ENCODE peak calls at places on chromosomes 6 and 20, in six cellular contexts. B, C, P, F, M and H are unnamed samples.

GRCh38 chr6:135853986-135854385 is 2.5 kb downstream of the PDE7B start:
- DNase-seq in B (no peak), C (peak), P (no peak), F (no peak), M (no peak), H (peak)

GRCh38 chr6:104682722-104683643 is 176.7 kb downstream of the HACE1 start:
- DNase-seq in B (no peak), C (peak), P (peak), F (peak), M (peak), H (peak)

GRCh38 chr6:1915226-1915625 is 305.5 kb downstream of the FOXC1 start:
- DNase-seq in B (no peak), C (no peak), P (no peak), F (no peak), M (no peak), H (no peak)

GRCh38 chr6:87932361-87932760 is 115.3 kb upstream of the SPACA1 start:
- DNase-seq in B (no peak), C (no peak), P (peak), F (no peak), M (no peak), H (no peak)

GRCh38 chr6:81450180-81450579 is 302.3 kb downstream of the TENT5A start:
- DNase-seq in B (no peak), C (peak), P (no peak), F (no peak), M (peak), H (peak)

GRCh38 chr6:84052204-84052882 is 18.8 kb downstream of the MRAP2 start:
- DNase-seq in B (no peak), C (peak), P (peak), F (no peak), M (peak), H (peak)

GRCh38 chr20:1327827-1328679 is 886 bp downstream of the SDCBP2 start:
- DNase-seq in B (no peak), C (no peak), P (no peak), F (no peak), M (peak), H (no peak)

GRCh38 chr6:127914240-127914639 is 13.4 kb upstream of the THEMIS start:
- DNase-seq in B (no peak), C (peak), P (no peak), F (no peak), M (no peak), H (peak)

GRCh38 chr6:119985952-119986736 is 636.6 kb upstream of the MAN1A1 start:
- DNase-seq in B (no peak), C (no peak), P (no peak), F (no peak), M (no peak), H (no peak)

GRCh38 chr20:33666293-33667244 is at the start of gene ACTL10:
- DNase-seq in B (no peak), C (peak), P (peak), F (peak), M (peak), H (peak)

GRCh38 chr20:44657875-44658274 is 6.4 kb upstream of the ADA start:
- DNase-seq in B (no peak), C (no peak), P (no peak), F (no peak), M (no peak), H (no peak)

GRCh38 chr6:143400258-143401059 is 50.0 kb downstream of the ADAT2 start:
- DNase-seq in B (no peak), C (no peak), P (no peak), F (no peak), M (no peak), H (no peak)

GRCh38 chr20:63124782-63125580 is 91.0 kb downstream of the YTHDF1 start:
- DNase-seq in B (no peak), C (no peak), P (no peak), F (no peak), M (no peak), H (no peak)

DNA sequence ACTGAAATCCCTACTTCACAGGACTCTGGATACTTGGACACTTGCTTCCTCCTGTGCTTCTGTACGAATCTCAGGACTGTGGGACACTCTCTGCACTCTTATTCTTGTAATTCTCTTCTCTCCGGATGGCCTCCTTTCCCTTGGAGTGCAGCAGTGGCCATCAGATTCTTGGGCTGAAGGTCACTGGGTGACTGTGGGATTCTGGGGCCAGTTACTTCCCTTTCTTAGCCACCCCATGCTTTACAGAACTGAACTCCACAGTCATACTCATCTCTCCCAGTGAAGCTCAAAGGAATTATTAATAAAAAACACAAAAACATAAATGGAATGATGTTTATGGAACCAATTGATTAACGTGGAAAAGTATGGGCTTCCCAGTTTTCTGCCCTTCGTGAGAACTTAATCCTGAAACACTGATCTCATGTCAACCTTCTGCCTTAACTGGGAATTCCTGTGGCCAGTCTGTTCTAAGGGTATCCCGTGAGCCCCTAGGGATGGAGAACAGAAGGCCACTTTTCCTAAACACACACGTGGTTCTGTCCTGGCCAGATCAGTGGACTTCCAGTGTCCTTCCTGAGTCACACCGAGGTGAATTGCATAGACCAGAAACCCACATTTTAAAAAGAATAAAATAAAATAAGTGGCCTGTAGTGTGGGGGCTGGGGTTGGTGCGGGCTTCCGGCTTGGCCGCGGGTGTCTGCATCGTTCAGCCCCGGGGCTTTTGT is 23.6 kb upstream of the HLA-E start:
- DNase-seq in B (no peak), C (peak), P (no peak), F (no peak), M (no peak), H (no peak)
- TF ChIP-seq EZH2 in B (no peak), C (no peak), P (peak), F (no peak), M (no peak), H (peak)

GRCh38 chr6:158029668-158030230 is 48.1 kb downstream of the SYNJ2 start:
- DNase-seq in B (no peak), C (no peak), P (no peak), F (no peak), M (peak), H (no peak)
- TF ChIP-seq EZH2 in B (no peak), C (no peak), P (no peak), F (no peak), M (no peak), H (no peak)

GRCh38 chr6:42879372-42880239 is at the start of gene RPL7L1:
- DNase-seq in B (peak), C (peak), P (peak), F (peak), M (peak), H (peak)
- TF ChIP-seq EZH2 in B (no peak), C (no peak), P (no peak), F (no peak), M (no peak), H (no peak)

GRCh38 chr6:6346427-6346826 is 26.0 kb upstream of the F13A1 start:
- DNase-seq in B (no peak), C (no peak), P (no peak), F (no peak), M (no peak), H (no peak)
- TF ChIP-seq EZH2 in B (no peak), C (no peak), P (no peak), F (no peak), M (no peak), H (no peak)

GRCh38 chr20:21559305-21559704 is 45.4 kb upstream of the NKX2-2 start:
- DNase-seq in B (no peak), C (no peak), P (no peak), F (peak), M (no peak), H (no peak)

GRCh38 chr20:21569586-21569985 is 55.7 kb upstream of the NKX2-2 start:
- DNase-seq in B (no peak), C (no peak), P (no peak), F (no peak), M (no peak), H (no peak)

GRCh38 chr20:21562656-21563055 is 48.8 kb upstream of the NKX2-2 start:
- DNase-seq in B (no peak), C (no peak), P (no peak), F (no peak), M (no peak), H (no peak)

GRCh38 chr20:21564127-21564773 is 50.4 kb upstream of the NKX2-2 start:
- DNase-seq in B (no peak), C (no peak), P (no peak), F (no peak), M (no peak), H (no peak)
- TF ChIP-seq EZH2 in B (no peak), C (no peak), P (no peak), F (no peak), M (no peak), H (no peak)

GRCh38 chr6:49551126-49551865 is 828 bp downstream of the C6orf141 start:
- DNase-seq in B (no peak), C (peak), P (peak), F (no peak), M (peak), H (no peak)
- TF ChIP-seq EZH2 in B (no peak), C (peak), P (peak), F (no peak), M (no peak), H (peak)

GRCh38 chr20:31862506-31862905 is 7.8 kb downstream of the DUSP15 start:
- DNase-seq in B (no peak), C (no peak), P (no peak), F (no peak), M (no peak), H (no peak)

GRCh38 chr20:31859998-31860380 is 10.3 kb downstream of the DUSP15 start:
- DNase-seq in B (no peak), C (no peak), P (no peak), F (no peak), M (no peak), H (no peak)

GRCh38 chr20:31862157-31862470 is 8.2 kb downstream of the DUSP15 start:
- DNase-seq in B (no peak), C (no peak), P (no peak), F (no peak), M (no peak), H (no peak)

GRCh38 chr20:31860431-31861345 is 9.6 kb downstream of the DUSP15 start:
- DNase-seq in B (no peak), C (peak), P (peak), F (no peak), M (peak), H (no peak)

DNA sequence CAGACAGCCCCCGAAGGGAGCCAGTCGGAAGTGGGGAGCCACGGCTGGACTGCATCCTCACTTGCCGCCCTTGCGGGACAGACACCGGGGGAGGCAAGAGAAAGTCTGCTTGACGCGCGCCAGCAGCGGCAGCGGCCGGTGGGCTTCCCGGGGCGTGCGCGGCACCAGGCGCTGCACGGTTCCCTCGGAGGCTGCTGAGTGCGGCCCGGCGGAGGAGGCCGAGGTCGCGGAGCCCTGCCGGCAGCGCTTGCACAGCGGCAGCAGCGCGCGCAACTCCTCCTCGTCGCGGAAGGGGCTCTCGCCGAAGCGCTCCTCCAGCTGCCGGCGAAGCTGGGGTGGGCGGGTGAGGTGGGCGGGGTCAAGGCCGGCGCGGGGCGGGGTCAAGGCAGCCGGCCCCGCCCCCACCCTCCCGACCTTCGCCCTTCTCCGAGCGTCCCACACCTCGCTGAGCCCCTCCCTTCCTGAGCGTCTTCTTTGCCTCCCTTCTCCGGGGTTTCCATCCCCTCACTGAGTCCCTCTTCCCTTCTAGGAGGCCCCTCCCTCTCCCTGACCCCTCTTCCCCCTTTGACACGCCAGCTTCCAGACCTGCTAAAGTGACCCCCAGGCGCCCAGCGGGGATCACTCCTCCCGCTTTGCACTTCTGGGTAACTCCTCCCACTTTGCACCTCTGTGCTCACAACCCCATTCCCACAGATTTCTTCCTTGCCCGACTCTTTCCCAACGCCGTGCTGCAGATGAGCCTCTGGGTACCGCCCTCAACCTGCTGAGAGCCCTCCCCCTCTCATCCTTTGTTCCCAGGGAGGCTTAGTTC is 8.8 kb downstream of the DUSP15 start:
- DNase-seq in B (no peak), C (peak), P (peak), F (no peak), M (peak), H (peak)
- TF ChIP-seq EZH2 in B (no peak), C (no peak), P (no peak), F (peak), M (no peak), H (peak)

DNA sequence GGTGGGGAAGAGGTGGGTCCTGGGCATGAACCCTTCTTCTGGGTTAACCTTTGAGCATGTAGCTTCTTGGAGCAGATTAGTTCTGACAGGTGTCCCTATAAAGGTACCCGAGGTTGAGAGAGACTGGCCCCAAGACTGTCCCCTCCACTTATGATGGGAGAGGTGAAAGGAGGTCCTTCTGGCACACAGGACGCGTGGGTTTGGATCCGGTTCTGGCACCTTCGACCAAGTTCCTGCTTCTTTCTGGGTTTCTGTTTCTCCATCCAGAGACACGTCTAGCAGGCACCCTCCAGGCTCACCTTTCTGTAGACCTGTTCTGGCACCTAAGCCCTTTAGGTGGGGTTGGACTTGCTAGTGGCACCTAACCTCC is 4.1 kb downstream of the PAX1 start:
- DNase-seq in B (no peak), C (no peak), P (no peak), F (no peak), M (no peak), H (no peak)
- TF ChIP-seq EZH2 in B (no peak), C (no peak), P (peak), F (no peak), M (no peak), H (no peak)